ENCODE peak calls at places on chromosomes 16 and 17, in six cellular contexts. P is uterus; R is adrenal gland; E is CD4-positive, alpha-beta memory T cell; C is iPS-NIHi11; M is fibroblast of pulmonary artery. U is an unnamed sample.

GRCh38 chr17:71276071-71276470 is 844.7 kb upstream of the SOX9 start:
- DNase-seq in P (no peak), R (no peak), E (no peak), C (no peak), M (peak), U (no peak)

GRCh38 chr17:19538095-19539039 is 4.7 kb downstream of the SLC47A1 start:
- DNase-seq in P (no peak), R (peak), E (no peak), C (no peak), M (no peak), U (no peak)

GRCh38 chr16:63998-64913 is 8.2 kb downstream of the RHBDF1 start:
- DNase-seq in P (no peak), R (no peak), E (no peak), C (no peak), M (no peak), U (no peak)

GRCh38 chr17:76868669-76869208 is 535 bp downstream of the MGAT5B start:
- DNase-seq in P (no peak), R (no peak), E (no peak), C (peak), M (no peak), U (no peak)

GRCh38 chr16:86252596-86252995 is 257.7 kb upstream of the FOXF1 start:
- DNase-seq in P (no peak), R (no peak), E (no peak), C (peak), M (peak), U (no peak)

GRCh38 chr16:2904922-2905240 is 6.8 kb upstream of the FLYWCH1 start:
- DNase-seq in P (no peak), R (peak), E (no peak), C (no peak), M (no peak), U (no peak)

GRCh38 chr16:46785076-46785845 is 37.1 kb upstream of the MYLK3 start:
- DNase-seq in P (no peak), R (no peak), E (no peak), C (no peak), M (no peak), U (no peak)

GRCh38 chr17:2057714-2058520 is 3.0 kb downstream of the HIC1 start:
- DNase-seq in P (peak), R (no peak), E (peak), C (peak), M (peak), U (no peak)

GRCh38 chr16:3836641-3837040 is 43.9 kb downstream of the CREBBP start:
- DNase-seq in P (no peak), R (no peak), E (no peak), C (no peak), M (no peak), U (no peak)

GRCh38 chr17:828761-829160 is 46.6 kb downstream of the MRM3 start:
- DNase-seq in P (no peak), R (no peak), E (no peak), C (no peak), M (no peak), U (no peak)

GRCh38 chr17:72368191-72368590 is 247.4 kb downstream of the SOX9 start:
- DNase-seq in P (no peak), R (no peak), E (no peak), C (no peak), M (no peak), U (no peak)

GRCh38 chr17:71975331-71975801 is 145.5 kb upstream of the SOX9 start:
- DNase-seq in P (peak), R (no peak), E (no peak), C (no peak), M (peak), U (no peak)

GRCh38 chr16:31487076-31487719 is 4.3 kb downstream of the SLC5A2 start:
- DNase-seq in P (no peak), R (no peak), E (no peak), C (no peak), M (no peak), U (no peak)

GRCh38 chr17:62045517-62045916 is 19.6 kb downstream of the MED13 start:
- DNase-seq in P (no peak), R (no peak), E (no peak), C (no peak), M (no peak), U (no peak)

GRCh38 chr16:89201467-89202377 is 1.4 kb upstream of the SLC22A31 start:
- DNase-seq in P (peak), R (peak), E (peak), C (peak), M (peak), U (peak)

GRCh38 chr17:76246080-76247066 is 6.1 kb upstream of the RNF157 start:
- DNase-seq in P (no peak), R (no peak), E (peak), C (no peak), M (no peak), U (no peak)

GRCh38 chr17:40763752-40764151 is 8.2 kb downstream of the KRT26 start:
- DNase-seq in P (no peak), R (no peak), E (no peak), C (no peak), M (no peak), U (no peak)

GRCh38 chr17:46851029-46851741 is at the start of gene WNT9B:
- DNase-seq in P (no peak), R (no peak), E (no peak), C (peak), M (no peak), U (no peak)

GRCh38 chr16:63080736-63081135 is 1044.5 kb upstream of the CDH8 start:
- DNase-seq in P (no peak), R (no peak), E (no peak), C (no peak), M (no peak), U (no peak)

GRCh38 chr17:17496189-17497064 is at the start of gene RASD1:
- DNase-seq in P (peak), R (peak), E (peak), C (peak), M (peak), U (peak)

GRCh38 chr16:5024632-5025031 is 9.1 kb downstream of the NAGPA start:
- DNase-seq in P (no peak), R (no peak), E (no peak), C (no peak), M (peak), U (no peak)

GRCh38 chr17:309361-309888 is 43.2 kb downstream of the RPH3AL start:
- DNase-seq in P (no peak), R (no peak), E (no peak), C (peak), M (no peak), U (no peak)

GRCh38 chr16:23510154-23510914 is at the start of gene GGA2:
- DNase-seq in P (peak), R (peak), E (peak), C (peak), M (peak), U (peak)

GRCh38 chr16:11187522-11187921 is 68.5 kb downstream of the SOCS1 start:
- DNase-seq in P (no peak), R (no peak), E (no peak), C (no peak), M (no peak), U (no peak)

GRCh38 chr17:30378191-30378796 is 433 bp upstream of the CPD start:
- DNase-seq in P (peak), R (peak), E (peak), C (no peak), M (peak), U (peak)

GRCh38 chr16:84690088-84690819 is 9.5 kb upstream of the USP10 start:
- DNase-seq in P (no peak), R (no peak), E (no peak), C (no peak), M (no peak), U (no peak)

GRCh38 chr16:56480776-56481467 is 29.6 kb downstream of the OGFOD1 start:
- DNase-seq in P (no peak), R (no peak), E (no peak), C (no peak), M (no peak), U (no peak)

GRCh38 chr16:57637020-57637419 is 8.6 kb downstream of the ADGRG1 start:
- DNase-seq in P (no peak), R (no peak), E (no peak), C (no peak), M (peak), U (no peak)

GRCh38 chr17:27336217-27336616 is 42.3 kb downstream of the WSB1 start:
- DNase-seq in P (no peak), R (no peak), E (no peak), C (no peak), M (no peak), U (no peak)